ENCODE peak calls at places on chromosomes 1 and 21, in six cellular contexts. V is breast epithelium, K is stomach, D is prostate gland, L is GM12878, R is esophagus muscularis mucosa. W is an unnamed sample.

GRCh38 chr1:54459714-54460113 is 53.5 kb upstream of the SSBP3 start:
- DNase-seq in V (no peak), K (no peak), D (no peak), L (no peak), R (no peak), W (no peak)

GRCh38 chr1:222104661-222105392 is 362.9 kb upstream of the DUSP10 start:
- DNase-seq in V (no peak), K (no peak), D (no peak), L (no peak), R (peak; percentile 60), W (no peak)

GRCh38 chr1:62381831-62382505 is 54.9 kb upstream of the USP1 start:
- DNase-seq in V (no peak), K (no peak), D (no peak), L (no peak), R (peak; percentile 80), W (no peak)

GRCh38 chr1:48869116-48869893 is 92.6 kb upstream of the BEND5 start:
- DNase-seq in V (peak; percentile 74), K (no peak), D (peak; percentile 72), L (no peak), R (no peak), W (no peak)

GRCh38 chr1:94118471-94118870 is 2.5 kb downstream of the ABCA4 start:
- DNase-seq in V (no peak), K (no peak), D (no peak), L (no peak), R (no peak), W (no peak)

GRCh38 chr1:156508955-156509234 is 8.3 kb upstream of the MEF2D start:
- DNase-seq in V (no peak), K (no peak), D (no peak), L (no peak), R (no peak), W (no peak)

GRCh38 chr21:35603471-35603870 is 456.9 kb downstream of the SETD4 start:
- DNase-seq in V (no peak), K (no peak), D (no peak), L (no peak), R (no peak), W (no peak)

GRCh38 chr1:10585242-10585641 is 110.5 kb downstream of the PEX14 start:
- DNase-seq in V (no peak), K (no peak), D (no peak), L (no peak), R (no peak), W (no peak)

GRCh38 chr1:964691-965525 is 1.4 kb upstream of the PLEKHN1 start:
- DNase-seq in V (no peak), K (no peak), D (no peak), L (no peak), R (no peak), W (no peak)

GRCh38 chr1:153748903-153749302 is 21.1 kb downstream of the INTS3 start:
- DNase-seq in V (no peak), K (no peak), D (no peak), L (no peak), R (no peak), W (no peak)

GRCh38 chr1:212309967-212310366 is 24.8 kb downstream of the PPP2R5A start:
- DNase-seq in V (no peak), K (no peak), D (no peak), L (no peak), R (no peak), W (no peak)

DNA sequence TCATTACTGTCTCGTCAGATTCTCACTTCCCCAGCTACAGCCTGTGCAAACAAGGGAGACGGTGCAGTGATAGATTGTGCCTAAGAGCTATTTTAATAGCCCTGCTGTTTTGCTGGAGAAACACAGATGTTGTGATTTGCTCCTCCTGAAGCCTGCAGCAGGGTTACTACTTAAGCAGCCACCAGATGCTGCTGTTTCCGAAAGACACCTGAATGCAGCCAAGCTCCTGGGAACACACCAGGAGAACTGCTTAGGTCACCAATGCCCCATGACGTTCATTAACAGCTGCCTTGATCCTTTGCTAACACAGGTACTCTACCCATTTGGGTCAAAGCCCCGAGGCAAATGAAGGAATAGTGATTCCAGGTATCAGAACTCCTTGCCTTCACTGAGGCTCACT is 411.8 kb upstream of the DAB1 start:
- DNase-seq in V (no peak), K (no peak), D (no peak), L (no peak), R (no peak), W (no peak)
- H3K9me3 ChIP-seq in V (no peaks in the 10 kb centered on the region), K (peaks cover 4% of the 10 kb centered on the region), D (no peaks in the 10 kb centered on the region), L (no peaks in the 10 kb centered on the region), R (peaks cover 3% of the 10 kb centered on the region), W (no peaks in the 10 kb centered on the region)

DNA sequence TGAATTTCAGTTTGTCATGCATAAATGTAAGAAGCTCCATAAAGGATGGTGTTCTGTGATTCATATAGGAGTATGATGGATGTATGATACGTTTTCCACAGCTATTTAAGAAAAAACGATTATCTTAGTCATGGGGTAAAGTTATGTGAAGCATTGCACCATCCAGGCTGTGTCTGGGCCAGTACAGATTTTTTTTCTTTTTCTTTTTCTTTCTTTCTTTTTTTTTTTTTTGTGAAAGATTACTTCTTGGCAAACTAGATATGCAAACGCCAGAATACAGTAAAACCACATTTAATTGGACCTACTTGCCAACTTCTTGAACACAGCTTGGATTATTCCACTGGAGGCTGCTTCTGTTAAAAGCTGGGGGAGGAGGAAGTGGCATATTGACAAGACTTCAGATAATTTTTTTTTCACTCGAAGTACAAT is 14.9 kb downstream of the ZBTB18 start:
- DNase-seq in V (no peak), K (no peak), D (no peak), L (no peak), R (no peak), W (no peak)
- H3K27ac ChIP-seq in V (no peak overlapping the region), K (peak overlapping the region; percentile 24), D (no peak overlapping the region), L (no peak overlapping the region), R (no peak overlapping the region), W (no peak overlapping the region)

GRCh38 chr1:207315435-207315834 is 6.0 kb upstream of the CD55 start:
- DNase-seq in V (no peak), K (no peak), D (no peak), L (no peak), R (no peak), W (no peak)

GRCh38 chr1:207316141-207316540 is 5.3 kb upstream of the CD55 start:
- DNase-seq in V (peak; percentile 69), K (peak; percentile 71), D (peak; percentile 59), L (no peak), R (no peak), W (no peak)

GRCh38 chr1:207318072-207318619 is 3.3 kb upstream of the CD55 start:
- DNase-seq in V (no peak), K (no peak), D (no peak), L (no peak), R (no peak), W (no peak)

GRCh38 chr1:207317561-207317960 is 3.9 kb upstream of the CD55 start:
- DNase-seq in V (no peak), K (no peak), D (no peak), L (no peak), R (no peak), W (no peak)

DNA sequence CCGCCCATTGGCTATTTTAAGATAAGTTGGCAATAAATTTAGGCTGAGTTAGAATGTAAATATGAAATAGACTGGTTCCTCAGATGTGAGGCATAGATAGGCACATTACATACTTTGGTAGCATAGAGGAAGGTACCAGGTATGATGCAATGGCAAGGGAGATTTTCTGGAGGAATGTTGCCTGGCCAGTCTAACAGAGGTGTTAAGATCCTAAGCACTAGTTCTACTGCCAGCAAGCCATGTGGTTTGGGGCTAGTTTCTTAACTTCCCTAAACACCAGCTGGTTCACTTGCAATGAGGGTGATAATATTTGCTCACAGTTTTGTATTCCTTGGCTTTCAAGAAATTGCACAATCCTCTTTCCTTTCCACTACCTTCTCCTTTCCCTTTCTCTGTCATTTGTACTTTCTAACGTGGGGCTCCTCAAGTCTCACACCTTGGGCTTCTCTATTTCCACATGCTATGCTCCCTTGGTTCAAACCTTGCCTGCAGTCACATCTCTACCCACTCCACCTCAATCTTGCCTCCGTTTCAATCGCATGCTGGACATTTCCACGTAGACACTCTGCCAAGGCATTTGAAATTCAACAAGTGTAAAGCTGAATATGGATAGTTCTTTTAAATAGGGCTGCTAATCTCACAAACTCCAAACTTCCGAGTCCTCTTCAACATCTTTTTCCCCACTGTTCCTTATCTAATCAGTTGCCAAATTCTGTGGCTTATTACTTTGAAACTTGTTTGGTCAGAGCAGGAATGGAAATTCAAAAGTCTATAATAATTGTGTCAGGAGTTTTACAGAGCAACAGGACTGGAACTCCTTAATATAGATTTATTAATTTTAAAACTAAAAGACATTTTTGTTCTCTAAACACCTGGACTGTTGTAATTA is 4.6 kb upstream of the CD55 start:
- DNase-seq in V (peak; percentile 91), K (peak; percentile 80), D (peak; percentile 93), L (no peak), R (no peak), W (no peak)
- TF ChIP-seq POLR2AphosphoS5 in V (peak; percentile 81), K (no peak), D (peak; percentile 94), L (no peak), R (no peak), W (no peak)

GRCh38 chr1:4396571-4396970 is 257.8 kb upstream of the AJAP1 start:
- DNase-seq in V (no peak), K (no peak), D (no peak), L (no peak), R (no peak), W (no peak)

GRCh38 chr1:4394366-4394765 is 260.0 kb upstream of the AJAP1 start:
- DNase-seq in V (no peak), K (no peak), D (no peak), L (no peak), R (no peak), W (no peak)

GRCh38 chr1:4395158-4395557 is 259.3 kb upstream of the AJAP1 start:
- DNase-seq in V (no peak), K (no peak), D (no peak), L (no peak), R (no peak), W (no peak)

GRCh38 chr1:4397196-4397595 is 257.2 kb upstream of the AJAP1 start:
- DNase-seq in V (no peak), K (no peak), D (no peak), L (no peak), R (no peak), W (no peak)

GRCh38 chr1:4395676-4396075 is 258.7 kb upstream of the AJAP1 start:
- DNase-seq in V (no peak), K (no peak), D (no peak), L (no peak), R (no peak), W (no peak)
- H3K9me3 ChIP-seq in V (peaks cover 6% of the 10 kb centered on the region), K (peaks cover 20% of the 10 kb centered on the region), D (no peaks in the 10 kb centered on the region), L (no peaks in the 10 kb centered on the region), R (peaks cover 15% of the 10 kb centered on the region), W (no peaks in the 10 kb centered on the region)

DNA sequence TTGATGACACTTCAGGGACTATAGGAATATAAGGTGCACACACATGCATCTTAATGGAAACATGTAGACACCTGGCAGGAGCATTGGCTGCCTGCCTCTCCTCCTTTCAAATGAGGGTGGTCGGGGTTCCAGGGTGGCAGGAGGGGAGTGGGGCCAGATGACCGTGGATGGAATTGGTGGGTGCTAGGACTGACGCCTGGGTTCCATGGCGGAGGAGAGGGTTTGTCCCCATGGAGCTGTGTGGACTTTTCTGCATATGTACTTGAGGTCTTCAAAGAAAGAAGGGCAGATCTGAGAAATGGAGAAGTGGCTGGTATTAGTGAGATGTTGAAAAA is 7.7 kb downstream of the PRRX1 start:
- DNase-seq in V (no peak), K (no peak), D (no peak), L (no peak), R (no peak), W (no peak)
- H3K27ac ChIP-seq in V (no peak overlapping the region), K (no peak overlapping the region), D (no peak overlapping the region), L (no peak overlapping the region), R (no peak overlapping the region), W (no peak overlapping the region)